ENCODE peak calls at places on chromosomes 2 and 18, in six cellular contexts. F, I, S, J, V and Z are unnamed samples.

GRCh38 chr2:206086683-206087350 is 843 bp upstream of the INO80D start:
- DNase-seq in F (peak; percentile 13), I (no peak), S (peak; percentile 32), J (no peak), V (no peak), Z (no peak)

GRCh38 chr2:203327582-203327917 is 644 bp upstream of the ABI2 start:
- DNase-seq in F (no peak), I (no peak), S (no peak), J (no peak), V (no peak), Z (no peak)

GRCh38 chr2:234136461-234136860 is 86.0 kb downstream of the SPP2 start:
- DNase-seq in F (peak; percentile 53), I (no peak), S (peak; percentile 41), J (no peak), V (no peak), Z (no peak)

GRCh38 chr18:56890632-56891031 is 239.5 kb downstream of the WDR7 start:
- DNase-seq in F (peak; percentile 57), I (no peak), S (no peak), J (no peak), V (no peak), Z (no peak)

GRCh38 chr2:67888351-67889005 is 174.3 kb downstream of the C1D start:
- DNase-seq in F (no peak), I (no peak), S (no peak), J (no peak), V (no peak), Z (no peak)

GRCh38 chr2:104856973-104857261 is 3.0 kb downstream of the POU3F3 start:
- DNase-seq in F (no peak), I (no peak), S (no peak), J (no peak), V (no peak), Z (no peak)

GRCh38 chr2:46535360-46535759 is 56.0 kb downstream of the TMEM247 start:
- DNase-seq in F (no peak), I (no peak), S (peak; percentile 55), J (no peak), V (no peak), Z (no peak)

GRCh38 chr2:189285351-189285750 is 105.8 kb upstream of the COL5A2 start:
- DNase-seq in F (peak; percentile 20), I (no peak), S (no peak), J (no peak), V (no peak), Z (no peak)

GRCh38 chr2:70672990-70673647 is 94.9 kb downstream of the ADD2 start:
- DNase-seq in F (no peak), I (no peak), S (no peak), J (no peak), V (no peak), Z (no peak)

GRCh38 chr2:39584283-39584972 is 81.3 kb upstream of the TMEM178A start:
- DNase-seq in F (no peak), I (no peak), S (no peak), J (no peak), V (no peak), Z (no peak)

GRCh38 chr2:204849887-204850286 is 304.6 kb downstream of the PARD3B start:
- DNase-seq in F (no peak), I (no peak), S (no peak), J (no peak), V (no peak), Z (no peak)

GRCh38 chr2:43073373-43073772 is 153.0 kb downstream of the ZFP36L2 start:
- DNase-seq in F (peak; percentile 64), I (no peak), S (no peak), J (no peak), V (no peak), Z (peak; percentile 41)

GRCh38 chr2:33371304-33372090 is 105.0 kb upstream of the RASGRP3 start:
- DNase-seq in F (no peak), I (no peak), S (no peak), J (no peak), V (no peak), Z (no peak)

GRCh38 chr2:39008663-39009062 is 112.2 kb downstream of the SOS1 start:
- DNase-seq in F (no peak), I (no peak), S (peak; percentile 5), J (no peak), V (no peak), Z (no peak)

GRCh38 chr2:68837861-68838341 is 33.3 kb downstream of the BMP10 start:
- DNase-seq in F (no peak), I (no peak), S (no peak), J (no peak), V (no peak), Z (no peak)

GRCh38 chr2:139730197-139730596 is 950.0 kb upstream of the NXPH2 start:
- DNase-seq in F (no peak), I (no peak), S (no peak), J (no peak), V (no peak), Z (no peak)

DNA sequence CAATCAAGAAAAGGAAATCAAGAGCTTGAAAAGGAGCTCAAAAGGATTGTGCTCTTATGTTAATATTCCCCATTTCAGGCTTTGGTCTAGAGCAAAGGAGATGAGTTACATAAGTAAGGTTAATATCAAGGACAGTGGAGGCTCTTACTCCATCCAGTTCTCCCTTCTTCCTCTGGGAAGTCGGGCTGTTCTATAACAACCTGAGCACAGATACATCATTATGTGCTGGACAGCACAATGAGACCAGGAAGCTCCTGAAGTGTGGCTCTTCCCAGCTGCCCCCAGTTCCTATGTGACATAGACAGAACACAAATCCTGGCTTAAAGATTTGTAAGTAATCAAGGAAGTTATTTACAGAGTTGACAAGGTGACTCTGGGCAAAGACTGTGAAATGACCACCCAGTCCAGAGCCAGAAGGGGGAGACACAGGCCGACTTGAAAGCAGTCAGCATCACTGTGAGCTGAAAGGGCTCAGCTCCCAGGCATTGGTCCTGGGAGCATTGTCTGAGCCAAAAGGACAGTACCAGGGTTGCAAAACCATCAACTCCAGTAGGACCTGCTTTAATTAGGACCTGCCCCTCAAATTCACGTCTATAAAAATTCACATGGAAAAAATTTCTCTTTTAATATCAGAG is 917.6 kb upstream of the ACVR2A start:
- DNase-seq in F (peak; percentile 36), I (no peak), S (peak; percentile 0), J (no peak), V (peak; percentile 39), Z (no peak)
- TF ChIP-seq CTCF in F (no peak), I (peak; percentile 35), S (peak; percentile 22), J (no peak), V (peak; percentile 64), Z (peak; percentile 36)

GRCh38 chr18:78856569-78857200 is 122.9 kb upstream of the SALL3 start:
- DNase-seq in F (no peak), I (no peak), S (no peak), J (no peak), V (no peak), Z (no peak)
- H3K27ac ChIP-seq in F (no peak overlapping the region), I (no peak overlapping the region), S (no peak overlapping the region), J (no peak overlapping the region), V (no peak overlapping the region), Z (no peak overlapping the region)

DNA sequence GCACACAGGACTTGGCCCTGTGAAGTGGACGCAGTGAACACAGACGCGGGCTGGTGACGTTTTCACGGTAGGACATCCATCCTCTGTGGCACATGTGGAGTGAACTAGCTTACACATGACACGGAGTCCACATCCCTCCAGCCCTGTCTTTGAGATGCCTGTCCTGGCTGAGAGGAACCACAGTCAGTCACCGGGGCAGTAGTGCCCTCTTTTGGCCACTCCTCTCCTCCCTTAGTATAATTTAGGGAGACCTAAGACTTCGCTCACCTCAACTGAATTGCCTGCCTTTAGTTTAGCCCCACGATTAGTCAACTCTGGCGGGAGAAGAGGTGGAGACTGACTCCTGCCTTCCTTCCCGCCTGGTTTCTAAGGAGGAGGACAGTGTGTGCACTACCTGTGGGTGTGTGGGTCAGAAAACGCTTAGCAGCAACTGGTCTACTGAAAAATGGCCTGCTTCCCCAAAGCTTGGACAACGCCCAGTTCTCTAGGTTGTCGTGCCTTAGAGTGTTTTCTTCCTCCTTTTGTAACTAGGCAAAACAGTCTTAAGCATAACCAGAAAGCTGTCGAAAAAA is 70.6 kb downstream of the MBP start:
- DNase-seq in F (no peak), I (no peak), S (peak; percentile 54), J (no peak), V (no peak), Z (no peak)
- TF ChIP-seq CTCF in F (no peak), I (no peak), S (peak; percentile 60), J (no peak), V (peak; percentile 18), Z (no peak)

GRCh38 chr2:149401007-149401406 is 70.6 kb downstream of the LYPD6 start:
- DNase-seq in F (no peak), I (no peak), S (no peak), J (no peak), V (no peak), Z (no peak)
- H3K27ac ChIP-seq in F (no peak overlapping the region), I (no peak overlapping the region), S (no peak overlapping the region), J (no peak overlapping the region), V (no peak overlapping the region), Z (no peak overlapping the region)